ENCODE peak calls at places on chromosomes 12 and 14, in six cellular contexts. M is AG10803, S is WTC11, C is glutamatergic neuron, Q is AG09319, W is breast epithelium. H is an unnamed sample.

GRCh38 chr12:116339062-116339461 is 61.6 kb upstream of the MED13L start:
- DNase-seq in S (no peak), Q (no peak), C (no peak), W (no peak), M (no peak), H (no peak)

GRCh38 chr12:71685312-71685906 is 473 bp upstream of the TMEM19 start:
- DNase-seq in M (no peak), C (no peak), S (no peak), W (no peak), Q (no peak), H (no peak)

GRCh38 chr12:65612440-65612839 is 211.8 kb upstream of the HMGA2 start:
- DNase-seq in C (no peak), Q (no peak), W (no peak), S (no peak), M (no peak), H (no peak)

GRCh38 chr14:68580096-68580640 is 212.7 kb downstream of the ZFP36L1 start:
- DNase-seq in Q (no peak), M (no peak), S (no peak), C (no peak), W (no peak), H (no peak)

GRCh38 chr14:53979747-53980642 is 23.4 kb upstream of the BMP4 start:
- DNase-seq in M (peak; percentile 78), S (peak; percentile 47), W (no peak), C (peak; percentile 72), Q (peak; percentile 57), H (no peak)

GRCh38 chr14:82642425-82642824 is 1108.8 kb upstream of the SEL1L start:
- DNase-seq in W (no peak), M (no peak), Q (no peak), S (peak; percentile 65), C (peak; percentile 27), H (peak; percentile 85)

GRCh38 chr12:57142121-57142520 is 5.3 kb downstream of the LRP1-AS start:
- DNase-seq in W (no peak), M (no peak), Q (no peak), C (no peak), S (no peak), H (no peak)

GRCh38 chr12:27284021-27284420 is 39.9 kb downstream of the STK38L start:
- DNase-seq in Q (no peak), W (no peak), M (no peak), C (no peak), S (no peak), H (no peak)

GRCh38 chr14:105641075-105641937 is 114.9 kb downstream of the TMEM121 start:
- DNase-seq in M (no peak), Q (no peak), W (no peak), C (no peak), S (no peak), H (no peak)

GRCh38 chr12:123271182-123271491 is 519 bp downstream of the CDK2AP1 start:
- DNase-seq in Q (no peak), C (peak; percentile 86), S (peak; percentile 75), W (no peak), M (peak; percentile 55), H (peak; percentile 90)

GRCh38 chr12:112939761-112940357 is 1.6 kb downstream of the OAS3 start:
- DNase-seq in Q (no peak), W (no peak), M (no peak), C (no peak), S (no peak), H (peak; percentile 76)

GRCh38 chr12:51160814-51161459 is 12.0 kb downstream of the TFCP2 start:
- DNase-seq in W (no peak), Q (peak; percentile 35), M (peak; percentile 53), S (no peak), C (no peak), H (peak; percentile 46)

GRCh38 chr12:124031058-124031457 is 58.0 kb downstream of the ZNF664 start:
- DNase-seq in M (no peak), C (no peak), S (no peak), Q (no peak), W (no peak), H (no peak)

GRCh38 chr12:88182431-88182830 is 40.3 kb downstream of the TMTC3 start:
- DNase-seq in W (no peak), S (no peak), Q (no peak), M (no peak), C (no peak), H (no peak)

GRCh38 chr12:75042125-75042524 is 167.5 kb downstream of the KCNC2 start:
- DNase-seq in S (no peak), C (no peak), W (no peak), Q (no peak), M (no peak), H (no peak)

GRCh38 chr12:79547044-79547734 is 143.6 kb downstream of the PAWR start:
- DNase-seq in M (peak; percentile 94), C (no peak), W (peak; percentile 91), S (peak; percentile 66), Q (no peak), H (no peak)

GRCh38 chr14:98906123-98906995 is 365.6 kb downstream of the BCL11B start:
- DNase-seq in S (no peak), Q (no peak), W (peak; percentile 75), M (peak; percentile 28), C (no peak), H (no peak)

GRCh38 chr14:23364604-23365352 is at the start of gene EFS:
- DNase-seq in Q (no peak), W (peak; percentile 39), S (peak; percentile 53), M (peak; percentile 38), C (peak; percentile 72), H (no peak)

GRCh38 chr12:26088999-26089398 is 35.8 kb downstream of the BHLHE41 start:
- DNase-seq in S (no peak), Q (no peak), W (no peak), C (no peak), M (no peak), H (no peak)

GRCh38 chr12:3333583-3333982 is 157.4 kb upstream of the PRMT8 start:
- DNase-seq in C (no peak), W (no peak), S (peak; percentile 90), M (no peak), Q (no peak), H (no peak)

GRCh38 chr12:5807538-5808219 is 137.4 kb downstream of the ANO2 start:
- DNase-seq in S (no peak), M (peak; percentile 9), Q (no peak), C (no peak), W (no peak), H (no peak)

GRCh38 chr12:15719230-15719629 is 70.0 kb downstream of the EPS8 start:
- DNase-seq in S (no peak), C (no peak), M (no peak), Q (no peak), W (no peak), H (no peak)

GRCh38 chr14:74838141-74838540 is 37.8 kb downstream of the PROX2 start:
- DNase-seq in M (no peak), W (no peak), S (no peak), Q (no peak), C (no peak), H (no peak)

GRCh38 chr12:127425474-127425873 is 841.5 kb upstream of the TMEM132C start:
- DNase-seq in C (no peak), W (no peak), M (no peak), Q (no peak), S (no peak), H (no peak)

GRCh38 chr12:13099066-13099909 is 4.2 kb downstream of the GSG1 start:
- DNase-seq in W (no peak), Q (no peak), C (no peak), S (no peak), M (peak; percentile 46), H (no peak)

GRCh38 chr12:42507589-42507988 is 82.0 kb downstream of the PRICKLE1 start:
- DNase-seq in S (no peak), M (no peak), C (no peak), Q (no peak), W (no peak), H (no peak)

GRCh38 chr12:3543826-3544225 is 52.8 kb downstream of the PRMT8 start:
- DNase-seq in W (no peak), C (no peak), Q (no peak), S (no peak), M (no peak), H (peak; percentile 48)

DNA sequence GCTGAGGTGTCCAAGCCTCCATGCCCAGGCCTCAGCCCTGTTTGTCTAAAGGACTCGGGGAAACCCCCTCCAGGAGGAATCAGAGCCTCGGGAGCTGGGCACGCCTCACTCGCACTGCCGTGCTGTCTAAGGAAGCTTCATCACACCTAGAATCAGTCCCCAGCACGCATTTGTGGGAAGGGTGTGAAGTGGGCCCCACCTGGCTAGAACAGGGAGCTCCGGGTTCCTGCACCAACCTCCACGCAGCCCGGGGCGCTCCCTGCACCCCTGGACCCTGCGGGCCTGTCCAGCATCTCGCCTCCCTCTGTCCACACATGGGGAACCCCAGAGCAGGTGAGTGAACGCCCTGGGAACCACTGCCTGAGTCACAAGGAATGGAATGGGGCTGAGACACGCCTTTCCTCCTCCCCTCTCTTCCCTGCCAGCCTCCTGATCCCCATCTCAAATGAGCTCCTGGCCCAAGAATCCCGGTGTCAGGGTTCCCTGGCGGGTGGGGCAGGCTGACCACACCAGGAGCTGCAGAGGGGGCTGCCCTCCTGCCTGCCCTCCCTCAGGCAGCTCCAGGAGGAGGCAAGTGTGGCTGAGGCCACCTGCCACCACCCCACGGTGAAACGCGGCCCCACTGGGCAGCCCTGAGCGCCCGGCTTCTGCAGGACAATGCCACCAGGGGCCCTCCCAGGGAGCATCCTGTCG is 44.6 kb downstream of the GALNT9 start:
- DNase-seq in S (no peak), W (no peak), Q (no peak), M (no peak), C (no peak), H (no peak)
- TF ChIP-seq CTCF in S (no peak), W (no peak), Q (no peak), M (no peak), C (no peak), H (no peak)

DNA sequence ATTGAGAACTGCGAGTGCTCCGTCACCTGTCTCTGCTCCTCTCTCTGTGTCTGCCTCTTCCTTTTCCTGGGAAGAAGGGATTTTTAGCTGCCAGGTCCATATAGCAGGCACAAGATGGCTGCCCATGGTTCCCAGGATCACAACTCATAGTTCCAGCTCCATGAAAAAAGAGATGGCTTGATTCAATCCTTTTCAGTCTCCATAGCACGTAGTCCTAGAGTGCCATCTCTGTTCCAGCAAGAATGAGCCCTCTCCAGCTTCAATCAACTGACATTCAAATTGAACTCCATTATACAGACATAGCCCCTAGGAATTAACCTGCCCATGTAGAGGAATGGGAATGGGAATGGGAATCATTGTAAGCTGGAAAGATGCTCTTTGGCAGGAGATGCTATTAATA is 34.7 kb upstream of the RTRAF start:
- DNase-seq in S (no peak), C (no peak), M (no peak), Q (no peak), W (no peak), H (no peak)
- TF ChIP-seq CTCF in S (no peak), C (no peak), M (no peak), Q (no peak), W (no peak), H (no peak)

GRCh38 chr14:59882957-59883356 is 12.4 kb upstream of the RTN1 start:
- DNase-seq in Q (no peak), S (no peak), C (no peak), W (no peak), M (no peak), H (no peak)
- TF ChIP-seq CTCF in Q (no peak), S (peak; percentile 42), C (peak; percentile 65), W (no peak), M (peak; percentile 33), H (peak; percentile 30)

GRCh38 chr12:59811991-59812390 is 216.2 kb downstream of the SLC16A7 start:
- DNase-seq in C (no peak), W (no peak), Q (no peak), M (no peak), S (no peak), H (no peak)

GRCh38 chr12:59812716-59813115 is 216.9 kb downstream of the SLC16A7 start:
- DNase-seq in Q (no peak), S (no peak), C (no peak), M (no peak), W (no peak), H (no peak)

GRCh38 chr12:59803735-59804134 is 207.9 kb downstream of the SLC16A7 start:
- DNase-seq in C (no peak), W (no peak), Q (no peak), M (peak; percentile 25), S (no peak), H (no peak)

GRCh38 chr12:59808317-59808910 is 212.6 kb downstream of the SLC16A7 start:
- DNase-seq in Q (no peak), M (peak; percentile 48), C (no peak), W (no peak), S (no peak), H (no peak)
- TF ChIP-seq CTCF in Q (peak; percentile 66), M (peak; percentile 86), C (peak; percentile 90), W (peak; percentile 33), S (peak; percentile 46), H (peak; percentile 81)

H was measured in osteocyte.